ENCODE peak calls at places on chromosomes 6 and 20, in five cellular contexts. E is neural crest cell; L is CD8-positive, alpha-beta T cell; S is GM23338; O is BE2C. V is an unnamed sample.

GRCh38 chr6:110049696-110050465 is 71.8 kb downstream of the GPR6 start:
- DNase-seq in E (no peak), L (no peak), S (no peak), O (no peak), V (no peak)

GRCh38 chr6:112562348-112563220 is 215.5 kb downstream of the RFPL4B start:
- DNase-seq in E (no peak), L (no peak), S (no peak), O (no peak), V (peak)

GRCh38 chr6:30813623-30814136 is 69.3 kb upstream of the IER3 start:
- DNase-seq in E (no peak), L (no peak), S (no peak), O (no peak), V (no peak)

GRCh38 chr6:75602164-75602896 is 650 bp downstream of the SENP6 start:
- DNase-seq in E (peak), L (peak), S (peak), O (peak), V (peak)

GRCh38 chr6:35895560-35895959 is 25.3 kb downstream of the SRPK1 start:
- DNase-seq in E (no peak), L (no peak), S (no peak), O (no peak), V (no peak)

GRCh38 chr6:165227644-165228329 is 81.6 kb downstream of the C6orf118 start:
- DNase-seq in E (no peak), L (no peak), S (no peak), O (no peak), V (no peak)

GRCh38 chr6:28355743-28356665 is 6.3 kb downstream of the ZKSCAN3 start:
- DNase-seq in E (peak), L (peak), S (peak), O (peak), V (peak)

GRCh38 chr6:25053875-25054371 is 118.2 kb upstream of the RIPOR2 start:
- DNase-seq in E (no peak), L (no peak), S (no peak), O (no peak), V (no peak)

GRCh38 chr20:56393133-56393472 is 658 bp downstream of the CSTF1 start:
- DNase-seq in E (no peak), L (no peak), S (no peak), O (no peak), V (no peak)

GRCh38 chr6:23176883-23177282 is 607.5 kb downstream of the HDGFL1 start:
- DNase-seq in E (no peak), L (no peak), S (peak), O (peak), V (no peak)

GRCh38 chr6:153357391-153357790 is 226.3 kb upstream of the RGS17 start:
- DNase-seq in E (no peak), L (no peak), S (no peak), O (no peak), V (no peak)

GRCh38 chr6:56552212-56553130 is 90.2 kb downstream of the DST start:
- DNase-seq in E (no peak), L (no peak), S (no peak), O (no peak), V (no peak)

GRCh38 chr6:44630125-44631028 is 242.9 kb downstream of the CDC5L start:
- DNase-seq in E (peak), L (no peak), S (peak), O (peak), V (no peak)

GRCh38 chr20:51158226-51158625 is 135.3 kb upstream of the KCNG1 start:
- DNase-seq in E (no peak), L (no peak), S (no peak), O (no peak), V (no peak)

GRCh38 chr6:127483399-127484055 is 24.3 kb upstream of the KIAA0408 start:
- DNase-seq in E (no peak), L (no peak), S (peak), O (no peak), V (no peak)

GRCh38 chr6:32096394-32097258 is 12.5 kb downstream of the TNXB start:
- DNase-seq in E (no peak), L (no peak), S (peak), O (peak), V (no peak)

GRCh38 chr6:107116328-107116892 is 1.1 kb upstream of the BEND3 start:
- DNase-seq in E (peak), L (peak), S (peak), O (peak), V (no peak)
- TF ChIP-seq CTCF in E (peak), L (peak), S (peak), O (peak), V (no peak)

DNA sequence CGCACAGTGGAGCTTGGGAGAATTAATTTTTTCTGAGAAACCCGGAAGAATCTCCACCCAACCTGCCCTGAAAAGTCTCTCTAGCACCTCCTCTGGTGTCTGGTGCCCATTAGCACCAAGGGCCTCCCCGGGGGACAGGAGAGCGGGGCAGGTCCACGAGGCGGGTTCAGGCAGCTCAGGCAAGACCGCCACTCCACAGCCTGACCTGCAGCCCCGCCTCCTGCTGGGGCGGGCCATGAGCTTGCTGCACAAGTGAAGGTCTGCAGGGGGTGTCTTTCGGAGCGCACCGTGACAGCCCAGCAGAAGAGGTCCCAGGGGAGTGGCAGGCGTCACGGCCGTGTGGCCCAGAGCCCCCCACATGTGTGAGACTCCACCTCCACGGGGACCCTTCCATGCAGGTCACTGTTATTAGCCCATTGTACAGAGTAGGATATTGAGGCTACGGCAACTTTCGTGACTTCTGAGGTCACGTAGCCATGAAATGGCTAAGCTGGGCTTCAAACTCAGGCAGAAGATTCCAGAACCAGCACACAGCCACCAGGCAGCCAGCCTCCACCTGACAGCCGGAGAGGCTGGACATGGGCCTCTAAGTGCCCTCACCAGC is 63.9 kb upstream of the SLCO4A1 start:
- DNase-seq in E (no peak), L (no peak), S (no peak), O (no peak), V (no peak)
- TF ChIP-seq CTCF in E (no peak), L (no peak), S (peak), O (no peak), V (no peak)

GRCh38 chr6:111211411-111212030 is 124.2 kb downstream of the SLC16A10 start:
- DNase-seq in E (no peak), L (no peak), S (no peak), O (no peak), V (no peak)
- TF ChIP-seq CTCF in E (no peak), L (no peak), S (no peak), O (no peak), V (no peak)

GRCh38 chr6:108518714-108519576 is 41.8 kb upstream of the FOXO3 start:
- DNase-seq in E (no peak), L (no peak), S (peak), O (peak), V (no peak)
- TF ChIP-seq CTCF in E (peak), L (no peak), S (peak), O (peak), V (peak)

GRCh38 chr6:143939364-143939763 is 68.7 kb downstream of the PLAGL1 start:
- DNase-seq in E (no peak), L (no peak), S (no peak), O (no peak), V (no peak)

GRCh38 chr6:143936986-143937765 is 70.9 kb downstream of the PLAGL1 start:
- DNase-seq in E (no peak), L (no peak), S (peak), O (no peak), V (no peak)

GRCh38 chr6:143936347-143936746 is 71.7 kb downstream of the PLAGL1 start:
- DNase-seq in E (no peak), L (no peak), S (no peak), O (no peak), V (no peak)

GRCh38 chr6:143941852-143942627 is 66.0 kb downstream of the PLAGL1 start:
- DNase-seq in E (peak), L (peak), S (peak), O (peak), V (no peak)

GRCh38 chr6:143940011-143940597 is 68.0 kb downstream of the PLAGL1 start:
- DNase-seq in E (peak), L (peak), S (peak), O (peak), V (no peak)
- TF ChIP-seq CTCF in E (peak), L (peak), S (peak), O (peak), V (peak)

DNA sequence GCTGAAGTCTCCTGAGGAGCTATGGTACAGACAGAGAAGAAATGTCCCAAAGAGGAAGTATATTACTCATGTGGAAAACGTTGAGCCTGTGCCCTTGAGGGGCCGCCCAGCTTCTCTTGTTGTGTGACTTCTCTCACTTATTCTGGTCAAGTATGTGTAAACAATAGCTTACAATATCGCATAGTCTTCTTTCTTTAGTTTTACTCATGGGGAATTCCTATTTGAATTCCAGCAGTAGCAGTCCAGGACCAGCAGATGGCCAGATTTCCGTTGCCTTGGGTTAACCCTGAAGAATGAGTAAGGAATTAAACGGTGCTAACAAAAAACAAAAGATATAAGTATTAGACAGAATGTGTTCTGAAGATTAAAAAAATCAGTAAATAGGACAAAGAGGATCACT is 522.0 kb upstream of the GJE1 start:
- DNase-seq in E (no peak), L (no peak), S (peak), O (no peak), V (no peak)
- TF ChIP-seq CTCF in E (peak), L (no peak), S (peak), O (no peak), V (no peak)

GRCh38 chr6:135860361-135860760 is 8.9 kb downstream of the PDE7B start:
- DNase-seq in E (no peak), L (no peak), S (no peak), O (no peak), V (no peak)

GRCh38 chr6:135853986-135854385 is 2.5 kb downstream of the PDE7B start:
- DNase-seq in E (no peak), L (no peak), S (no peak), O (no peak), V (no peak)

GRCh38 chr6:135854799-135855198 is 3.3 kb downstream of the PDE7B start:
- DNase-seq in E (no peak), L (no peak), S (no peak), O (no peak), V (no peak)

GRCh38 chr6:135861189-135861588 is 9.7 kb downstream of the PDE7B start:
- DNase-seq in E (no peak), L (no peak), S (no peak), O (no peak), V (no peak)

GRCh38 chr6:135858941-135859340 is 7.4 kb downstream of the PDE7B start:
- DNase-seq in E (no peak), L (no peak), S (no peak), O (no peak), V (no peak)
- TF ChIP-seq CTCF in E (no peak), L (no peak), S (no peak), O (no peak), V (no peak)

DNA sequence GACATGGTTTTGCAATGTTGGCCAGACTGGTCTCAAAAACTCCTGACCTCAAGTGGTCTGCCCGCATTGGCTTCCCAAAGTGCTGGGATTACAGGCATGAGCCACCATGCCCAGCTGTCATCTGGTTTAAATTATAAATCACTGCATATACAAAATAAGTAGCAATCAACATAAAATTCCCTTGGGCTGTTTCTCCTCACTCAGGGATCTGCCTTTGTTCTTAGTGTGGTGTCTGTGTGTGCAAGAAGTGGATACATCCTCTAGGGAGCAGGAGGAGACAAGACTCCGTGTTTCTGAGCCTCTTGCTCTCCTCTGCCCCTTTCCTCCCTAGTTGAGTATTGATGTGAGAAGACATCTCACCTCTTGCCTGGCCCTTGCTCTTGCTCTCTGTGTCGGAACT is 65.2 kb upstream of the ADGRF4 start:
- DNase-seq in E (no peak), L (no peak), S (peak), O (no peak), V (no peak)
- TF ChIP-seq CTCF in E (no peak), L (no peak), S (peak), O (no peak), V (no peak)

GRCh38 chr6:156943816-156944215 is 166.6 kb downstream of the ARID1B start:
- DNase-seq in E (no peak), L (no peak), S (no peak), O (no peak), V (no peak)

GRCh38 chr6:156944412-156944811 is 167.2 kb downstream of the ARID1B start:
- DNase-seq in E (no peak), L (no peak), S (peak), O (no peak), V (no peak)

GRCh38 chr6:156943167-156943566 is 166.0 kb downstream of the ARID1B start:
- DNase-seq in E (no peak), L (no peak), S (no peak), O (no peak), V (no peak)

GRCh38 chr6:156938143-156938542 is 161.0 kb downstream of the ARID1B start:
- DNase-seq in E (no peak), L (no peak), S (no peak), O (no peak), V (no peak)

GRCh38 chr6:156942266-156942665 is 165.1 kb downstream of the ARID1B start:
- DNase-seq in E (no peak), L (no peak), S (peak), O (no peak), V (no peak)
- TF ChIP-seq CTCF in E (no peak), L (no peak), S (peak), O (peak), V (no peak)

GRCh38 chr20:60224914-60225313 is 266.7 kb downstream of the CDH26 start:
- DNase-seq in E (peak), L (no peak), S (peak), O (peak), V (no peak)
- TF ChIP-seq CTCF in E (peak), L (no peak), S (peak), O (peak), V (peak)

V was measured in dorsolateral prefrontal cortex.